ENCODE peak calls at places on chromosomes 11 and 22, in four cellular contexts. One of them, this sample, is unnamed.

GRCh38 chr11:46382644-46383403 is 1.4 kb downstream of the MDK start:
- DNase-seq in A549: peak; percentile 75
- DNase-seq in head of caudate nucleus: no peak
- DNase-seq in CD8-positive, alpha-beta memory T cell: no peak
- DNase-seq in this sample: no peak

GRCh38 chr11:128701086-128701485 is 7.2 kb downstream of the FLI1 start:
- DNase-seq in A549: no peak
- DNase-seq in head of caudate nucleus: no peak
- DNase-seq in CD8-positive, alpha-beta memory T cell: no peak
- DNase-seq in this sample: no peak

GRCh38 chr11:131859811-131860210 is 489.4 kb downstream of the NTM start:
- DNase-seq in A549: no peak
- DNase-seq in head of caudate nucleus: peak; percentile 30
- DNase-seq in CD8-positive, alpha-beta memory T cell: no peak
- DNase-seq in this sample: no peak

GRCh38 chr11:62505112-62505783 is 41.4 kb downstream of the AHNAK start:
- DNase-seq in A549: no peak
- DNase-seq in head of caudate nucleus: peak; percentile 37
- DNase-seq in CD8-positive, alpha-beta memory T cell: no peak
- DNase-seq in this sample: no peak

GRCh38 chr11:66912361-66912760 is 45.8 kb downstream of the PC start:
- DNase-seq in A549: no peak
- DNase-seq in head of caudate nucleus: no peak
- DNase-seq in CD8-positive, alpha-beta memory T cell: no peak
- DNase-seq in this sample: no peak

GRCh38 chr11:102313225-102313940 is 3.9 kb upstream of the BIRC3 start:
- DNase-seq in A549: peak; percentile 8
- DNase-seq in head of caudate nucleus: no peak
- DNase-seq in CD8-positive, alpha-beta memory T cell: no peak
- DNase-seq in this sample: no peak

GRCh38 chr11:128497057-128497957 is 90.1 kb downstream of the ETS1 start:
- DNase-seq in A549: peak; percentile 86
- DNase-seq in head of caudate nucleus: peak; percentile 23
- DNase-seq in CD8-positive, alpha-beta memory T cell: no peak
- DNase-seq in this sample: peak; percentile 99

GRCh38 chr11:27437824-27438594 is 34.6 kb downstream of the LGR4 start:
- DNase-seq in A549: no peak
- DNase-seq in head of caudate nucleus: no peak
- DNase-seq in CD8-positive, alpha-beta memory T cell: no peak
- DNase-seq in this sample: no peak

GRCh38 chr11:69122642-69123431 is 32.9 kb upstream of the SMIM38 start:
- DNase-seq in A549: peak; percentile 99
- DNase-seq in head of caudate nucleus: peak; percentile 88
- DNase-seq in CD8-positive, alpha-beta memory T cell: no peak
- DNase-seq in this sample: peak; percentile 55

GRCh38 chr11:74735566-74735965 is 4.3 kb upstream of the CHRDL2 start:
- DNase-seq in A549: no peak
- DNase-seq in head of caudate nucleus: no peak
- DNase-seq in CD8-positive, alpha-beta memory T cell: no peak
- DNase-seq in this sample: no peak

GRCh38 chr11:11916981-11917399 is 75.2 kb downstream of the USP47 start:
- DNase-seq in A549: no peak
- DNase-seq in head of caudate nucleus: no peak
- DNase-seq in CD8-positive, alpha-beta memory T cell: no peak
- DNase-seq in this sample: peak; percentile 47

GRCh38 chr11:450809-451451 is 851 bp downstream of the PTDSS2 start:
- DNase-seq in A549: peak; percentile 69
- DNase-seq in head of caudate nucleus: peak; percentile 79
- DNase-seq in CD8-positive, alpha-beta memory T cell: peak; percentile 68
- DNase-seq in this sample: peak; percentile 31

GRCh38 chr11:74472030-74472429 is 4.7 kb upstream of the KCNE3 start:
- DNase-seq in A549: no peak
- DNase-seq in head of caudate nucleus: no peak
- DNase-seq in CD8-positive, alpha-beta memory T cell: no peak
- DNase-seq in this sample: no peak

GRCh38 chr11:124481365-124482323 is 36.1 kb upstream of the OR8B8 start:
- DNase-seq in A549: peak; percentile 23
- DNase-seq in head of caudate nucleus: peak; percentile 39
- DNase-seq in CD8-positive, alpha-beta memory T cell: no peak
- DNase-seq in this sample: peak; percentile 22

GRCh38 chr22:33124471-33124870 is 66.3 kb upstream of the SYN3 start:
- DNase-seq in A549: no peak
- DNase-seq in head of caudate nucleus: no peak
- DNase-seq in CD8-positive, alpha-beta memory T cell: no peak
- DNase-seq in this sample: no peak

GRCh38 chr22:41047741-41048140 is 44.7 kb upstream of the EP300 start:
- DNase-seq in A549: no peak
- DNase-seq in head of caudate nucleus: no peak
- DNase-seq in CD8-positive, alpha-beta memory T cell: no peak
- DNase-seq in this sample: no peak

GRCh38 chr22:48240165-48240934 is 1477.9 kb downstream of the TBC1D22A start:
- DNase-seq in A549: no peak
- DNase-seq in head of caudate nucleus: no peak
- DNase-seq in CD8-positive, alpha-beta memory T cell: no peak
- DNase-seq in this sample: no peak

GRCh38 chr22:30116362-30117117 is 36.3 kb downstream of the HORMAD2 start:
- DNase-seq in A549: no peak
- DNase-seq in head of caudate nucleus: no peak
- DNase-seq in CD8-positive, alpha-beta memory T cell: no peak
- DNase-seq in this sample: peak; percentile 4

GRCh38 chr11:111851636-111852035 is 19.7 kb downstream of the ALG9 start:
- DNase-seq in A549: no peak
- DNase-seq in head of caudate nucleus: no peak
- DNase-seq in CD8-positive, alpha-beta memory T cell: no peak
- DNase-seq in this sample: no peak

GRCh38 chr22:34105461-34106062 is 185.3 kb upstream of the LARGE1 start:
- DNase-seq in A549: peak; percentile 26
- DNase-seq in head of caudate nucleus: peak; percentile 53
- DNase-seq in CD8-positive, alpha-beta memory T cell: no peak
- DNase-seq in this sample: no peak

GRCh38 chr22:24845036-24845918 is 39.3 kb downstream of the SGSM1 start:
- DNase-seq in A549: peak; percentile 20
- DNase-seq in head of caudate nucleus: no peak
- DNase-seq in CD8-positive, alpha-beta memory T cell: no peak
- DNase-seq in this sample: no peak

GRCh38 chr22:37304595-37305343 is 22.5 kb downstream of the CYTH4 start:
- DNase-seq in A549: no peak
- DNase-seq in head of caudate nucleus: no peak
- DNase-seq in CD8-positive, alpha-beta memory T cell: no peak
- DNase-seq in this sample: peak; percentile 9

GRCh38 chr11:6737872-6738466 is 33.8 kb downstream of the OR2AG2 start:
- DNase-seq in A549: peak; percentile 45
- DNase-seq in head of caudate nucleus: peak; percentile 24
- DNase-seq in CD8-positive, alpha-beta memory T cell: peak; percentile 65
- DNase-seq in this sample: no peak

GRCh38 chr11:61695917-61696316 is 15.7 kb downstream of the DAGLA start:
- DNase-seq in A549: peak; percentile 74
- DNase-seq in head of caudate nucleus: peak; percentile 80
- DNase-seq in CD8-positive, alpha-beta memory T cell: peak; percentile 90
- DNase-seq in this sample: no peak

GRCh38 chr11:34791725-34792124 is 124.5 kb downstream of the APIP start:
- DNase-seq in A549: no peak
- DNase-seq in head of caudate nucleus: no peak
- DNase-seq in CD8-positive, alpha-beta memory T cell: no peak
- DNase-seq in this sample: no peak

GRCh38 chr11:83162377-83162776 is 5.4 kb downstream of the PCF11 start:
- DNase-seq in A549: no peak
- DNase-seq in head of caudate nucleus: no peak
- DNase-seq in CD8-positive, alpha-beta memory T cell: no peak
- DNase-seq in this sample: peak; percentile 5

GRCh38 chr11:12193515-12194336 is 83.3 kb downstream of the MICAL2 start:
- DNase-seq in A549: no peak
- DNase-seq in head of caudate nucleus: no peak
- DNase-seq in CD8-positive, alpha-beta memory T cell: no peak
- DNase-seq in this sample: no peak

GRCh38 chr11:118227865-118228785 is 3.3 kb upstream of the JAML start:
- DNase-seq in A549: no peak
- DNase-seq in head of caudate nucleus: no peak
- DNase-seq in CD8-positive, alpha-beta memory T cell: no peak
- DNase-seq in this sample: no peak

GRCh38 chr22:44361391-44362126 is 48.8 kb upstream of the SHISAL1 start:
- DNase-seq in A549: peak; percentile 18
- DNase-seq in head of caudate nucleus: no peak
- DNase-seq in CD8-positive, alpha-beta memory T cell: no peak
- DNase-seq in this sample: no peak

This sample was measured in astrocyte of the cerebellum.